ENCODE peak calls at places on chromosomes 4 and X, in six cellular contexts. W, I, P, G, L and N are unnamed samples.

GRCh38 chr4:153418114-153418513 is 48.0 kb upstream of the TMEM131L start:
- DNase-seq in G (no peak), P (no peak), I (no peak), W (no peak), L (no peak), N (no peak)

GRCh38 chrX:120426599-120426998 is 42.5 kb downstream of the LAMP2 start:
- DNase-seq in G (no peak), I (no peak), L (no peak), W (no peak), P (no peak), N (no peak)

GRCh38 chrX:43559643-43560042 is 96.5 kb upstream of the MAOA start:
- DNase-seq in I (no peak), P (peak; percentile 28), L (peak; percentile 39), G (peak; percentile 20), W (peak; percentile 27), N (peak; percentile 67)

GRCh38 chr4:144302704-144303536 is 162.4 kb upstream of the GYPA start:
- DNase-seq in W (no peak), I (no peak), G (peak; percentile 6), P (no peak), L (no peak), N (no peak)

GRCh38 chrX:10176121-10177003 is 19.6 kb downstream of the CLCN4 start:
- DNase-seq in I (no peak), P (no peak), G (no peak), W (no peak), L (no peak), N (no peak)

GRCh38 chr4:37715889-37716402 is 29.8 kb upstream of the RELL1 start:
- DNase-seq in I (peak; percentile 43), P (no peak), L (peak; percentile 5), W (no peak), G (no peak), N (no peak)

GRCh38 chr4:7190668-7191545 is 1.4 kb upstream of the SORCS2 start:
- DNase-seq in G (no peak), P (no peak), L (no peak), W (no peak), I (no peak), N (no peak)

GRCh38 chr4:48261288-48261687 is 8.3 kb downstream of the TEC start:
- DNase-seq in W (no peak), I (no peak), P (no peak), L (no peak), G (no peak), N (no peak)

GRCh38 chrX:15475021-15475420 is 18.1 kb downstream of the PIR start:
- DNase-seq in L (no peak), P (no peak), G (no peak), I (no peak), W (no peak), N (no peak)

GRCh38 chr4:138390286-138390685 is 148.1 kb upstream of the SLC7A11 start:
- DNase-seq in P (no peak), L (no peak), G (peak; percentile 20), W (no peak), I (no peak), N (no peak)

GRCh38 chr4:173057442-173057841 is 111.2 kb upstream of the GALNT7 start:
- DNase-seq in W (no peak), L (no peak), P (no peak), I (no peak), G (no peak), N (no peak)

GRCh38 chr4:41257257-41257900 is 651 bp downstream of the UCHL1 start:
- DNase-seq in I (no peak), P (no peak), W (no peak), L (peak; percentile 85), G (no peak), N (peak; percentile 16)

GRCh38 chr4:80199004-80199579 is 1.8 kb downstream of the PRDM8 start:
- DNase-seq in G (no peak), P (no peak), I (no peak), L (no peak), W (no peak), N (no peak)

GRCh38 chr4:82984459-82984858 is 26.2 kb downstream of the LIN54 start:
- DNase-seq in I (no peak), P (peak; percentile 15), G (peak; percentile 49), W (no peak), L (no peak), N (no peak)

GRCh38 chr4:24212642-24213041 is 322.8 kb upstream of the PPARGC1A start:
- DNase-seq in W (no peak), I (no peak), G (no peak), P (no peak), L (no peak), N (no peak)

GRCh38 chr4:41507292-41507933 is 30.5 kb upstream of the LIMCH1 start:
- DNase-seq in W (no peak), I (no peak), L (no peak), G (no peak), P (no peak), N (no peak)

GRCh38 chr4:162163892-162164759 is at the start of gene FSTL5:
- DNase-seq in I (no peak), L (peak; percentile 81), W (peak; percentile 94), P (no peak), G (peak; percentile 16), N (no peak)

GRCh38 chrX:48632207-48632606 is 34.9 kb downstream of the WDR13 start:
- DNase-seq in W (no peak), I (no peak), L (no peak), G (no peak), P (no peak), N (no peak)

GRCh38 chrX:48636776-48637175 is 39.5 kb downstream of the WDR13 start:
- DNase-seq in W (no peak), L (no peak), G (peak; percentile 16), P (no peak), I (no peak), N (no peak)

GRCh38 chrX:48631376-48632090 is 34.2 kb downstream of the WDR13 start:
- DNase-seq in I (peak; percentile 65), L (peak; percentile 84), P (peak; percentile 87), G (peak; percentile 93), W (peak; percentile 59), N (peak; percentile 95)

GRCh38 chrX:48636286-48636685 is 39.0 kb downstream of the WDR13 start:
- DNase-seq in W (no peak), I (no peak), L (no peak), P (no peak), G (no peak), N (no peak)
- TF ChIP-seq JUND in W (no peak), I (no peak), L (no peak), P (no peak), G (no peak), N (no peak)

DNA sequence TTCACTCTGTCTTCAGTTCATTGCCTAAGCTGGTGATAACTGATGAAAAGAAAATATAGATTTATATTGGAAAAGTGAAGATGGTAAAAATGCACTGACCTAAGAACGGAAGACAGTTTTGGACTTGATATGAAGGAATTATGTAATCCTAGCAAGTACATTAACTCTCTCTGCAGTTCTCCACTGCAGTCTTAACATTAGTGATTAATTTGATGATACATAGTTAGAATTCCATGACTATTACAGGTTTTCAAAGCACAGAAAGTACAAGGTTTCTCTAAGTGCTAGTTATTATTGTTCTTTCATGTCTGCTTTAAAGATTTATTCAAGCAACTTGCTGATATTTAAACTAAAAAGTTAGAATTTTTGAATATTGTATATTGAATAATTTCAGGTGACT is 1591.7 kb upstream of the ADGRL3 start:
- DNase-seq in W (no peak), I (no peak), G (no peak), L (no peak), P (no peak), N (no peak)
- TF ChIP-seq JUND in W (no peak), I (no peak), G (no peak), L (no peak), P (no peak), N (no peak)

GRCh38 chrX:30714138-30714537 is 60.9 kb downstream of the GK start:
- DNase-seq in I (no peak), L (no peak), G (no peak), P (no peak), W (no peak), N (no peak)

GRCh38 chrX:30715976-30716375 is 62.8 kb downstream of the GK start:
- DNase-seq in L (no peak), I (no peak), G (no peak), P (no peak), W (no peak), N (no peak)

GRCh38 chrX:30712214-30712613 is 59.0 kb downstream of the GK start:
- DNase-seq in P (no peak), W (no peak), L (no peak), G (no peak), I (no peak), N (no peak)

GRCh38 chrX:30713061-30713525 is 59.9 kb downstream of the GK start:
- DNase-seq in L (peak; percentile 51), I (peak; percentile 85), P (peak; percentile 21), G (peak; percentile 63), W (peak; percentile 0), N (peak; percentile 45)
- TF ChIP-seq JUND in L (no peak), I (peak; percentile 93), P (no peak), G (no peak), W (no peak), N (no peak)

GRCh38 chr4:6120361-6120760 is 80.0 kb downstream of the JAKMIP1 start:
- DNase-seq in W (no peak), I (no peak), G (no peak), P (no peak), L (no peak), N (no peak)

GRCh38 chr4:6121276-6121850 is 79.0 kb downstream of the JAKMIP1 start:
- DNase-seq in G (no peak), I (no peak), P (no peak), W (no peak), L (peak; percentile 16), N (no peak)

GRCh38 chr4:6121941-6122340 is 78.4 kb downstream of the JAKMIP1 start:
- DNase-seq in I (no peak), L (no peak), W (no peak), G (no peak), P (no peak), N (no peak)

GRCh38 chr4:6118201-6118600 is 82.1 kb downstream of the JAKMIP1 start:
- DNase-seq in W (no peak), G (no peak), I (no peak), P (no peak), L (no peak), N (no peak)

GRCh38 chr4:6119507-6120020 is 80.8 kb downstream of the JAKMIP1 start:
- DNase-seq in P (no peak), G (no peak), W (no peak), L (no peak), I (no peak), N (no peak)
- TF ChIP-seq JUND in P (no peak), G (no peak), W (no peak), L (no peak), I (no peak), N (no peak)

GRCh38 chr4:174284181-174284886 is 623 bp downstream of the CEP44 start:
- DNase-seq in L (peak; percentile 49), W (no peak), I (no peak), G (peak; percentile 55), P (peak; percentile 46), N (peak; percentile 53)
- TF ChIP-seq JUND in L (no peak), W (no peak), I (no peak), G (no peak), P (no peak), N (no peak)

DNA sequence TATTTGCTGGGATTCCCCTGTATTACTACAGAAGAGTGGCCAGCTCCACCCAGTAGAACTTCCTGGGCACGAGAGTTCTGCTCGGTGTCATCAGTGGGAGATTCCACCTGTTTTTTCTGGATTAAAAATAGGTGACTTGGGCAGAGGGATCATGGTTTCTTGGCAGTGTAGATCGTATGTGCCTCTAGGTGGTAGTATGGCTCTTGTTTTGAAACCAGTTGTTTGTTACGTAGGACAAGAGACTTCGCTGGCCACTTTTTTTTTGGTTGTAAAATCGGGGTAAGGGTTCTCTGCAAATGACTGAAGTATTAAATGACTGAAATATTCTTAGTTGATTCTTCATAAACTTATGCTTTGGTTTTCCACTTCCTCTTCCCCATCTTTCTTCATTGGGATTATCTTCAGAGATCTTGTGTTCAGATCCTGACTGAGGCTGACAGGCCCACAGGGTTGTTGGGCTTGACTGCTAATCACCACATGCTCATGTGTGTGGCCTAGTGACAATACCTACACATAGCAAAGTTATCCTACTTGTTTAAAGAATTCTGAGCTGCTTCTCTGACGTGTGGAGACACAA is 43.8 kb upstream of the WDR1 start:
- DNase-seq in W (no peak), G (peak; percentile 68), P (peak; percentile 31), I (no peak), L (no peak), N (peak; percentile 48)
- TF ChIP-seq JUND in W (no peak), G (no peak), P (no peak), I (no peak), L (no peak), N (no peak)